ENCODE peak calls at places on chromosomes 3 and 15, in five cellular contexts. P, W, D, N and Z are unnamed samples.
A peak's percentile ranks its signal among the peaks of the same experiment; 100 is the strongest.

GRCh38 chr3:61663728-61664492 is 102.5 kb downstream of the PTPRG start:
- DNase-seq in P (no peak), W (no peak), D (no peak), N (no peak), Z (no peak)

GRCh38 chr3:48598323-48599076 is 3.4 kb upstream of the COL7A1 start:
- DNase-seq in P (no peak), W (no peak), D (peak; percentile 64), N (no peak), Z (no peak)

GRCh38 chr3:160372780-160373179 is 26.2 kb downstream of the IFT80 start:
- DNase-seq in P (no peak), W (no peak), D (no peak), N (no peak), Z (no peak)

GRCh38 chr3:128923607-128924385 is 44.4 kb downstream of the ACAD9 start:
- DNase-seq in P (no peak), W (peak; percentile 18), D (no peak), N (no peak), Z (no peak)

GRCh38 chr15:81893182-81893833 is 152.5 kb downstream of the MEX3B start:
- DNase-seq in P (no peak), W (no peak), D (no peak), N (no peak), Z (no peak)

GRCh38 chr15:71103102-71103676 is 12.1 kb upstream of the THSD4 start:
- DNase-seq in P (no peak), W (peak; percentile 18), D (no peak), N (no peak), Z (no peak)

GRCh38 chr3:11118181-11118682 is 36.1 kb upstream of the HRH1 start:
- DNase-seq in P (no peak), W (no peak), D (no peak), N (no peak), Z (no peak)

GRCh38 chr3:39910828-39911464 is 101.5 kb downstream of the MYRIP start:
- DNase-seq in P (no peak), W (no peak), D (no peak), N (no peak), Z (no peak)

GRCh38 chr3:159711560-159712333 is 276.9 kb upstream of the IL12A start:
- DNase-seq in P (no peak), W (no peak), D (no peak), N (no peak), Z (no peak)

GRCh38 chr3:54846085-54846484 is 81.8 kb downstream of the LRTM1 start:
- DNase-seq in P (no peak), W (no peak), D (no peak), N (no peak), Z (no peak)

GRCh38 chr3:120460862-120461261 is 10.1 kb upstream of the FSTL1 start:
- DNase-seq in P (no peak), W (no peak), D (no peak), N (no peak), Z (no peak)

GRCh38 chr3:41173926-41174702 is 25.2 kb upstream of the CTNNB1 start:
- DNase-seq in P (no peak), W (peak; percentile 26), D (no peak), N (no peak), Z (no peak)

GRCh38 chr3:171416061-171416460 is 44.1 kb downstream of the TNIK start:
- DNase-seq in P (no peak), W (no peak), D (no peak), N (no peak), Z (no peak)

GRCh38 chr15:77981281-77982126 is 96.0 kb downstream of the TBC1D2B start:
- DNase-seq in P (no peak), W (no peak), D (no peak), N (no peak), Z (no peak)

GRCh38 chr15:42141795-42142667 is 14.4 kb downstream of the PLA2G4F start:
- DNase-seq in P (no peak), W (no peak), D (no peak), N (no peak), Z (no peak)

GRCh38 chr3:129046037-129046731 is 14.4 kb upstream of the GP9 start:
- DNase-seq in P (no peak), W (no peak), D (no peak), N (no peak), Z (no peak)